ENCODE peak calls at places on chromosomes 4 and X, in six cellular contexts. E, K, B, Q, A and X are unnamed samples. For H3K4me1, the result is how much of the 10 kb centered on the place peaks cover.

GRCh38 chr4:7518871-7519637 is 84.3 kb upstream of the PSAPL1 start:
- DNase-seq in E (no peak), K (no peak), B (no peak), Q (no peak), A (no peak), X (no peak)

GRCh38 chrX:136759968-136760367 is 20.8 kb downstream of the ARHGEF6 start:
- DNase-seq in E (no peak), K (no peak), B (no peak), Q (no peak), A (no peak), X (no peak)

GRCh38 chr4:138573246-138573645 is 331.1 kb upstream of the SLC7A11 start:
- DNase-seq in E (no peak), K (no peak), B (no peak), Q (no peak), A (no peak), X (no peak)

GRCh38 chr4:114272226-114272625 is 292.8 kb upstream of the ARSJ start:
- DNase-seq in E (peak), K (no peak), B (no peak), Q (no peak), A (no peak), X (no peak)

GRCh38 chrX:153153516-153153915 is 25.6 kb upstream of the MAGEA1 start:
- DNase-seq in E (no peak), K (no peak), B (no peak), Q (no peak), A (no peak), X (no peak)

GRCh38 chr4:174496631-174497442 is 25.5 kb downstream of the HPGD start:
- DNase-seq in E (peak), K (no peak), B (no peak), Q (no peak), A (no peak), X (peak)

GRCh38 chrX:33831211-33831610 is 300.9 kb downstream of the FAM47A start:
- DNase-seq in E (no peak), K (no peak), B (no peak), Q (no peak), A (no peak), X (no peak)

GRCh38 chrX:11908371-11908770 is 150.3 kb downstream of the MSL3 start:
- DNase-seq in E (peak), K (no peak), B (no peak), Q (no peak), A (no peak), X (no peak)

GRCh38 chr4:24103434-24104168 is 213.8 kb upstream of the PPARGC1A start:
- DNase-seq in E (no peak), K (no peak), B (no peak), Q (no peak), A (no peak), X (no peak)

GRCh38 chrX:54529559-54530357 is at the start of gene GNL3L:
- DNase-seq in E (peak), K (peak), B (peak), Q (peak), A (peak), X (peak)

GRCh38 chr4:4308800-4309441 is 18.9 kb downstream of the ZBTB49 start:
- DNase-seq in E (no peak), K (no peak), B (no peak), Q (no peak), A (peak), X (no peak)

GRCh38 chr4:189083769-189084168 is 856.9 kb upstream of the FRG1 start:
- DNase-seq in E (no peak), K (no peak), B (no peak), Q (no peak), A (no peak), X (no peak)

GRCh38 chr4:97262769-97263168 is 880.5 kb downstream of the STPG2 start:
- DNase-seq in E (no peak), K (no peak), B (no peak), Q (no peak), A (no peak), X (no peak)

GRCh38 chr4:159227984-159228383 is 125.1 kb downstream of the RAPGEF2 start:
- DNase-seq in E (peak), K (peak), B (peak), Q (no peak), A (peak), X (peak)

GRCh38 chr4:86401826-86402225 is 42.0 kb upstream of the MAPK10 start:
- DNase-seq in E (no peak), K (no peak), B (no peak), Q (no peak), A (no peak), X (no peak)

GRCh38 chrX:117645639-117646038 is 471.0 kb downstream of the KLHL13 start:
- DNase-seq in E (no peak), K (no peak), B (no peak), Q (no peak), A (no peak), X (no peak)

GRCh38 chrX:29295987-29296680 is 708.9 kb downstream of the IL1RAPL1 start:
- DNase-seq in E (no peak), K (no peak), B (no peak), Q (no peak), A (no peak), X (no peak)

GRCh38 chr4:159171287-159171686 is 68.4 kb downstream of the RAPGEF2 start:
- DNase-seq in E (no peak), K (no peak), B (no peak), Q (no peak), A (no peak), X (no peak)

GRCh38 chr4:81607947-81608346 is 136.2 kb upstream of the RASGEF1B start:
- DNase-seq in E (no peak), K (no peak), B (no peak), Q (no peak), A (no peak), X (no peak)

GRCh38 chr4:38381788-38382187 is 282.2 kb upstream of the KLF3 start:
- DNase-seq in E (no peak), K (peak), B (peak), Q (no peak), A (no peak), X (no peak)

GRCh38 chrX:27565992-27566391 is 24.2 kb upstream of the DCAF8L2 start:
- DNase-seq in E (peak), K (no peak), B (no peak), Q (no peak), A (no peak), X (no peak)

GRCh38 chr4:24473309-24473721 is 111.0 kb downstream of the DHX15 start:
- DNase-seq in E (peak), K (peak), B (no peak), Q (no peak), A (no peak), X (no peak)

GRCh38 chrX:1248381-1249061 is 20.1 kb upstream of the CSF2RA start:
- DNase-seq in E (peak), K (no peak), B (no peak), Q (no peak), A (no peak), X (no peak)

GRCh38 chrX:100931925-100932285 is 3.2 kb upstream of the XKRX start:
- DNase-seq in E (no peak), K (no peak), B (no peak), Q (no peak), A (no peak), X (no peak)

GRCh38 chr4:114184901-114185300 is 205.5 kb upstream of the ARSJ start:
- DNase-seq in E (no peak), K (no peak), B (no peak), Q (no peak), A (no peak), X (no peak)

GRCh38 chrX:112687189-112687691 is 7.5 kb upstream of the LHFPL1 start:
- DNase-seq in E (no peak), K (no peak), B (no peak), Q (no peak), A (no peak), X (no peak)

GRCh38 chrX:46662188-46662587 is 88.6 kb downstream of the CHST7 start:
- DNase-seq in E (no peak), K (no peak), B (no peak), Q (no peak), A (no peak), X (no peak)

GRCh38 chr4:173357939-173358338 is 12.8 kb upstream of the SAP30 start:
- DNase-seq in E (no peak), K (no peak), B (no peak), Q (no peak), A (no peak), X (no peak)

GRCh38 chr4:92514632-92515031 is 210.9 kb downstream of the GRID2 start:
- DNase-seq in E (peak), K (no peak), B (no peak), Q (no peak), A (no peak), X (no peak)

GRCh38 chr4:98865059-98865458 is 63.9 kb downstream of the EIF4E start:
- DNase-seq in E (no peak), K (no peak), B (no peak), Q (no peak), A (no peak), X (no peak)

GRCh38 chr4:30630431-30630830 is 89.7 kb upstream of the PCDH7 start:
- DNase-seq in E (no peak), K (no peak), B (no peak), Q (no peak), A (no peak), X (no peak)

GRCh38 chrX:5474282-5474681 is 754.4 kb downstream of the NLGN4X start:
- DNase-seq in E (no peak), K (no peak), B (no peak), Q (no peak), A (no peak), X (no peak)

DNA sequence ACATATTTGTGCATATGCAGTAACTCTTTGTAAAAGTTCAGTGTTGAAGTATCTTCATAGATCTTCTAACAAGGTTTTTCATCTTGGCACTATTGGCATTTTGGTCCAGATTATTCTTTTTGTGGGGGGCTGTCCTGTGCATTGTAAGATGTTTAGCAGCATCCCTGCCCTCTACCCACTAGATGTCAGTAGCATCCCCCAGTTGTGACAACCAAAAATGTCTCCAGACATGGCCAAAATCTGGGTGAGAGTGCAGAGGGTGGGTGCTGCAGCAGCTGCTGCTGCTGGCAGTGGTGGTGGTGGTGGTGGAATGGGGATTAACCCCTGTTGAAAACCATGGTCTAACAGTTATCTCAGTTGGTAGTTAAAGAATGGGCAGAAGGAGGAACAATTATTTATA is 370.0 kb downstream of the GPAT3 start:
- DNase-seq in E (no peak), K (no peak), B (no peak), Q (no peak), A (no peak), X (no peak)
- H3K4me1 ChIP-seq in E (under half), K (under half), B (under half), Q (under half), A (under half), X (under half)

GRCh38 chr4:145936142-145937020 is 2.2 kb downstream of the ZNF827 start:
- DNase-seq in E (peak), K (peak), B (peak), Q (peak), A (peak), X (peak)

GRCh38 chr4:145937021-145937861 is 1.4 kb downstream of the ZNF827 start:
- DNase-seq in E (peak), K (peak), B (peak), Q (peak), A (peak), X (peak)

GRCh38 chr4:145933134-145933533 is 5.5 kb downstream of the ZNF827 start:
- DNase-seq in E (no peak), K (no peak), B (no peak), Q (no peak), A (no peak), X (no peak)

GRCh38 chr4:145935253-145936141 is 3.1 kb downstream of the ZNF827 start:
- DNase-seq in E (peak), K (no peak), B (no peak), Q (no peak), A (no peak), X (peak)

DNA sequence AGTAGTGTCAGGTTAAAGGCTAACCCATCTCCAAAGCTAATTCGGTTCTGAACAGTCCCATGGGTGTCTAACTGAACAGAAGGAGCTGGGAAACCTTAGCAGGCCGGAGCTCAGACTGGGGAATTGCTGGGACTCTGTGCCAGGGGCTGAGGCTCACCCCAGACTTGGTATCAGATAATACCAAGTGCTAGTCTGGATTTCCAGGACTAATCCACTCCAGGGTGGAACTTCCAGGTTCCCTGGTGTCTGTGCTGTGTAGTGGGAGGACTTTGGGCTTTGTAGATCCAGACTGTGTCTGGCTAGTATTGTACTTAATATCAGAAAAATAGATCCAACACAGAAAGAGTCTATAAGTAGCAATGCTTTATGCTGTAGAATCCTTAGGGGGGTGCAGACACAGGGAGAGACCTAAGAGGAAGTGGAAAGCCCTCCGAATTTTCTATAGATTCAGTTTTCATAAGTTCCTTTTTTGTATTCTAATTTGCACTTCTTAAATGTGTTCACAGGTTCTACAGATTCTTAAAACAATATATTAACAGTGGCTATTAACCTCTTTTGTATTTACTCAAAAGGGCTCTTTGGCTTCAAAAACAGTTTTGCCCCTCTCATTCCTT is 4.1 kb downstream of the ZNF827 start:
- DNase-seq in E (no peak), K (no peak), B (no peak), Q (no peak), A (no peak), X (no peak)
- H3K4me1 ChIP-seq in E (under half), K (under half), B (under half), Q (under half), A (under half), X (under half)

GRCh38 chrX:149493567-149494562 is 11.2 kb downstream of the IDS start:
- DNase-seq in E (no peak), K (no peak), B (no peak), Q (no peak), A (no peak), X (peak)
- H3K4me1 ChIP-seq in E (under half), K (under half), B (under half), Q (under half), A (under half), X (under half)

GRCh38 chr4:40189997-40190396 is 6.8 kb upstream of the RHOH start:
- DNase-seq in E (no peak), K (no peak), B (no peak), Q (no peak), A (no peak), X (no peak)
- H3K4me1 ChIP-seq in E (under half), K (under half), B (under half), Q (under half), A (under half), X (under half)